ENCODE peak calls at places on chromosome 22, in nine cellular contexts. One of them, this sample, is unnamed.

GRCh38 chr22:19738664-19739447 is 15.5 kb downstream of the GP1BB start:
- DNase-seq in ecto neural progenitor cell: no peak
- DNase-seq in amygdala: no peak
- DNase-seq in activated CD4-positive, alpha-beta T cell treated with anti-CD3 and anti-CD28 coated beads, Interleukin-2, amount 10 ng/mL, durations not matched to agents 24 days and 14 days: no peak
- DNase-seq in effector CD8-positive, alpha-beta T cell: no peak
- DNase-seq in dorsolateral prefrontal cortex: no peak
- DNase-seq in fibroblast of mammary gland: no peak
- DNase-seq in CD4-positive, alpha-beta T cell: no peak
- DNase-seq in hypothalamus: no peak
- DNase-seq in this sample: no peak

GRCh38 chr22:23450434-23450795 is 129.7 kb downstream of the IGLL1 start:
- DNase-seq in dorsolateral prefrontal cortex: no peak
- DNase-seq in fibroblast of mammary gland: no peak
- DNase-seq in CD4-positive, alpha-beta T cell: no peak
- DNase-seq in amygdala: no peak
- DNase-seq in activated CD4-positive, alpha-beta T cell treated with anti-CD3 and anti-CD28 coated beads, Interleukin-2, amount 10 ng/mL, durations not matched to agents 24 days and 14 days: no peak
- DNase-seq in hypothalamus: no peak
- DNase-seq in effector CD8-positive, alpha-beta T cell: no peak
- DNase-seq in ecto neural progenitor cell: no peak
- DNase-seq in this sample: no peak

GRCh38 chr22:45612940-45613339 is 58.7 kb upstream of the ATXN10 start:
- DNase-seq in fibroblast of mammary gland: peak
- DNase-seq in ecto neural progenitor cell: no peak
- DNase-seq in hypothalamus: no peak
- DNase-seq in activated CD4-positive, alpha-beta T cell treated with anti-CD3 and anti-CD28 coated beads, Interleukin-2, amount 10 ng/mL, durations not matched to agents 24 days and 14 days: no peak
- DNase-seq in dorsolateral prefrontal cortex: no peak
- DNase-seq in CD4-positive, alpha-beta T cell: no peak
- DNase-seq in amygdala: no peak
- DNase-seq in effector CD8-positive, alpha-beta T cell: no peak
- DNase-seq in this sample: no peak

GRCh38 chr22:37906364-37907008 is 389 bp downstream of the MICALL1 start:
- DNase-seq in fibroblast of mammary gland: no peak
- DNase-seq in dorsolateral prefrontal cortex: no peak
- DNase-seq in effector CD8-positive, alpha-beta T cell: peak
- DNase-seq in ecto neural progenitor cell: no peak
- DNase-seq in hypothalamus: no peak
- DNase-seq in amygdala: no peak
- DNase-seq in activated CD4-positive, alpha-beta T cell treated with anti-CD3 and anti-CD28 coated beads, Interleukin-2, amount 10 ng/mL, durations not matched to agents 24 days and 14 days: peak
- DNase-seq in CD4-positive, alpha-beta T cell: peak
- DNase-seq in this sample: no peak

GRCh38 chr22:42188808-42189447 is 58.3 kb upstream of the CYP2D6 start:
- DNase-seq in amygdala: no peak
- DNase-seq in hypothalamus: no peak
- DNase-seq in CD4-positive, alpha-beta T cell: no peak
- DNase-seq in activated CD4-positive, alpha-beta T cell treated with anti-CD3 and anti-CD28 coated beads, Interleukin-2, amount 10 ng/mL, durations not matched to agents 24 days and 14 days: no peak
- DNase-seq in fibroblast of mammary gland: no peak
- DNase-seq in effector CD8-positive, alpha-beta T cell: no peak
- DNase-seq in dorsolateral prefrontal cortex: no peak
- DNase-seq in ecto neural progenitor cell: no peak
- DNase-seq in this sample: no peak

GRCh38 chr22:48423481-48423901 is 1404.2 kb downstream of the BRD1 start:
- DNase-seq in ecto neural progenitor cell: no peak
- DNase-seq in hypothalamus: no peak
- DNase-seq in CD4-positive, alpha-beta T cell: no peak
- DNase-seq in dorsolateral prefrontal cortex: no peak
- DNase-seq in fibroblast of mammary gland: no peak
- DNase-seq in activated CD4-positive, alpha-beta T cell treated with anti-CD3 and anti-CD28 coated beads, Interleukin-2, amount 10 ng/mL, durations not matched to agents 24 days and 14 days: no peak
- DNase-seq in effector CD8-positive, alpha-beta T cell: no peak
- DNase-seq in amygdala: no peak
- DNase-seq in this sample: no peak

GRCh38 chr22:17872491-17872890 is 98.2 kb upstream of the BID start:
- DNase-seq in dorsolateral prefrontal cortex: no peak
- DNase-seq in hypothalamus: no peak
- DNase-seq in amygdala: no peak
- DNase-seq in fibroblast of mammary gland: no peak
- DNase-seq in ecto neural progenitor cell: no peak
- DNase-seq in CD4-positive, alpha-beta T cell: no peak
- DNase-seq in activated CD4-positive, alpha-beta T cell treated with anti-CD3 and anti-CD28 coated beads, Interleukin-2, amount 10 ng/mL, durations not matched to agents 24 days and 14 days: no peak
- DNase-seq in effector CD8-positive, alpha-beta T cell: no peak
- DNase-seq in this sample: no peak

GRCh38 chr22:18111759-18112330 is 1.2 kb downstream of the TUBA8 start:
- DNase-seq in fibroblast of mammary gland: no peak
- DNase-seq in effector CD8-positive, alpha-beta T cell: no peak
- DNase-seq in CD4-positive, alpha-beta T cell: no peak
- DNase-seq in hypothalamus: no peak
- DNase-seq in amygdala: no peak
- DNase-seq in ecto neural progenitor cell: no peak
- DNase-seq in dorsolateral prefrontal cortex: no peak
- DNase-seq in activated CD4-positive, alpha-beta T cell treated with anti-CD3 and anti-CD28 coated beads, Interleukin-2, amount 10 ng/mL, durations not matched to agents 24 days and 14 days: no peak
- DNase-seq in this sample: no peak

GRCh38 chr22:30829901-30830550 is 135.4 kb downstream of the OSBP2 start:
- DNase-seq in dorsolateral prefrontal cortex: no peak
- DNase-seq in hypothalamus: no peak
- DNase-seq in ecto neural progenitor cell: no peak
- DNase-seq in CD4-positive, alpha-beta T cell: no peak
- DNase-seq in effector CD8-positive, alpha-beta T cell: no peak
- DNase-seq in activated CD4-positive, alpha-beta T cell treated with anti-CD3 and anti-CD28 coated beads, Interleukin-2, amount 10 ng/mL, durations not matched to agents 24 days and 14 days: no peak
- DNase-seq in fibroblast of mammary gland: peak
- DNase-seq in amygdala: no peak
- DNase-seq in this sample: no peak

GRCh38 chr22:39818050-39818449 is 75.5 kb downstream of the ENTHD1 start:
- DNase-seq in hypothalamus: no peak
- DNase-seq in amygdala: no peak
- DNase-seq in activated CD4-positive, alpha-beta T cell treated with anti-CD3 and anti-CD28 coated beads, Interleukin-2, amount 10 ng/mL, durations not matched to agents 24 days and 14 days: no peak
- DNase-seq in effector CD8-positive, alpha-beta T cell: no peak
- DNase-seq in ecto neural progenitor cell: no peak
- DNase-seq in dorsolateral prefrontal cortex: no peak
- DNase-seq in fibroblast of mammary gland: peak
- DNase-seq in CD4-positive, alpha-beta T cell: no peak
- DNase-seq in this sample: no peak

GRCh38 chr22:47059076-47059475 is 296.6 kb downstream of the TBC1D22A start:
- DNase-seq in amygdala: no peak
- DNase-seq in CD4-positive, alpha-beta T cell: no peak
- DNase-seq in ecto neural progenitor cell: no peak
- DNase-seq in effector CD8-positive, alpha-beta T cell: no peak
- DNase-seq in dorsolateral prefrontal cortex: no peak
- DNase-seq in hypothalamus: no peak
- DNase-seq in activated CD4-positive, alpha-beta T cell treated with anti-CD3 and anti-CD28 coated beads, Interleukin-2, amount 10 ng/mL, durations not matched to agents 24 days and 14 days: no peak
- DNase-seq in fibroblast of mammary gland: no peak
- DNase-seq in this sample: no peak

GRCh38 chr22:19855504-19856409 is 1.1 kb upstream of the GNB1L start:
- DNase-seq in ecto neural progenitor cell: no peak
- DNase-seq in dorsolateral prefrontal cortex: peak
- DNase-seq in CD4-positive, alpha-beta T cell: no peak
- DNase-seq in fibroblast of mammary gland: peak
- DNase-seq in activated CD4-positive, alpha-beta T cell treated with anti-CD3 and anti-CD28 coated beads, Interleukin-2, amount 10 ng/mL, durations not matched to agents 24 days and 14 days: peak
- DNase-seq in hypothalamus: no peak
- DNase-seq in effector CD8-positive, alpha-beta T cell: peak
- DNase-seq in amygdala: peak
- DNase-seq in this sample: peak

This sample was measured in mucosa of gallbladder.